ENCODE peak calls at places on chromosome 20, in five cellular contexts. Z, V, L, R and H are unnamed samples.
A peak's percentile ranks its signal among the peaks of the same experiment; 100 is the strongest.

GRCh38 chr20:51579137-51579536 is 36.6 kb upstream of the NFATC2 start:
- DNase-seq in R (peak; percentile 58), V (no peak), Z (no peak), L (no peak), H (no peak)

GRCh38 chr20:63699466-63700198 is 3.2 kb downstream of the TNFRSF6B start:
- DNase-seq in R (no peak), V (no peak), L (no peak), Z (peak; percentile 12), H (no peak)

GRCh38 chr20:33433465-33433864 is 10.1 kb downstream of the SNTA1 start:
- DNase-seq in L (no peak), Z (peak; percentile 73), V (peak; percentile 91), R (no peak), H (no peak)

GRCh38 chr20:63138855-63139341 is 77.0 kb downstream of the YTHDF1 start:
- DNase-seq in Z (no peak), V (no peak), L (peak; percentile 59), R (no peak), H (no peak)

GRCh38 chr20:51801220-51801991 is 915 bp downstream of the SALL4 start:
- DNase-seq in V (no peak), L (no peak), R (no peak), Z (no peak), H (no peak)

GRCh38 chr20:19291818-19292132 is 79.3 kb downstream of the SLC24A3 start:
- DNase-seq in L (no peak), R (no peak), Z (no peak), V (no peak), H (no peak)

GRCh38 chr20:40305303-40305702 is 383.7 kb downstream of the MAFB start:
- DNase-seq in Z (no peak), V (no peak), L (no peak), R (no peak), H (no peak)

GRCh38 chr20:44253528-44253927 is 6.4 kb downstream of the GDAP1L1 start:
- DNase-seq in R (no peak), V (no peak), Z (no peak), L (no peak), H (peak; percentile 3)

GRCh38 chr20:7159903-7160302 is 392.4 kb downstream of the BMP2 start:
- DNase-seq in R (no peak), Z (no peak), V (no peak), L (peak; percentile 74), H (no peak)

GRCh38 chr20:44714701-44715494 is at the start of gene CCN5:
- DNase-seq in V (peak; percentile 92), R (peak; percentile 64), L (peak; percentile 82), Z (peak; percentile 87), H (peak; percentile 66)

GRCh38 chr20:61941721-61942405 is 123.8 kb downstream of the TAF4 start:
- DNase-seq in L (no peak), Z (no peak), V (no peak), R (no peak), H (no peak)

GRCh38 chr20:40960521-40960956 is 68.1 kb upstream of the TOP1 start:
- DNase-seq in L (no peak), Z (no peak), R (no peak), V (no peak), H (no peak)

GRCh38 chr20:44336086-44336485 is 757 bp upstream of the R3HDML start:
- DNase-seq in Z (no peak), V (no peak), L (no peak), R (no peak), H (no peak)

GRCh38 chr20:57291003-57291402 is 24.6 kb upstream of the BMP7 start:
- DNase-seq in L (no peak), V (no peak), Z (no peak), R (no peak), H (no peak)

GRCh38 chr20:47888351-47888750 is 103.1 kb upstream of the SULF2 start:
- DNase-seq in L (no peak), V (no peak), Z (no peak), R (no peak), H (no peak)

GRCh38 chr20:51715028-51715872 is 52.9 kb downstream of the ATP9A start:
- DNase-seq in V (no peak), R (no peak), Z (no peak), L (no peak), H (no peak)

GRCh38 chr20:44886276-44886671 is 769 bp downstream of the YWHAB start:
- DNase-seq in L (no peak), R (no peak), V (peak; percentile 22), Z (no peak), H (no peak)

GRCh38 chr20:64102647-64103354 is 4.6 kb downstream of the NPBWR2 start:
- DNase-seq in V (peak; percentile 2), R (no peak), L (no peak), Z (peak; percentile 29), H (no peak)

GRCh38 chr20:50442526-50442925 is 67.7 kb upstream of the PTPN1 start:
- DNase-seq in Z (no peak), V (no peak), L (no peak), R (no peak), H (no peak)

GRCh38 chr20:33162753-33163152 is 5.2 kb upstream of the BPIFA2 start:
- DNase-seq in L (no peak), Z (no peak), R (no peak), V (no peak), H (no peak)

GRCh38 chr20:61791995-61792394 is 273.7 kb downstream of the TAF4 start:
- DNase-seq in Z (no peak), V (no peak), R (no peak), L (no peak), H (no peak)

GRCh38 chr20:24816431-24816830 is 132.6 kb upstream of the CST7 start:
- DNase-seq in V (no peak), R (no peak), L (no peak), Z (no peak), H (no peak)

GRCh38 chr20:2386516-2387179 is 5.9 kb downstream of the TGM6 start:
- DNase-seq in V (no peak), Z (no peak), R (peak; percentile 38), L (peak; percentile 93), H (no peak)

GRCh38 chr20:34397096-34397495 is 34.0 kb downstream of the ITCH start:
- DNase-seq in V (no peak), Z (no peak), R (peak; percentile 24), L (peak; percentile 14), H (no peak)

GRCh38 chr20:59776626-59777320 is 156.7 kb downstream of the SYCP2 start:
- DNase-seq in V (no peak), Z (no peak), R (no peak), L (no peak), H (no peak)

GRCh38 chr20:56362833-56363413 is 4.1 kb downstream of the FAM210B start:
- DNase-seq in Z (no peak), L (no peak), R (peak; percentile 16), V (peak; percentile 79), H (no peak)

GRCh38 chr20:25484224-25484846 is 76.9 kb downstream of the GINS1 start:
- DNase-seq in Z (no peak), V (no peak), L (peak; percentile 67), R (no peak), H (no peak)

GRCh38 chr20:61045876-61046585 is 206.0 kb upstream of the CDH4 start:
- DNase-seq in L (no peak), V (no peak), R (no peak), Z (no peak), H (no peak)

GRCh38 chr20:51434556-51435256 is 107.8 kb downstream of the NFATC2 start:
- DNase-seq in R (peak; percentile 91), V (no peak), Z (no peak), L (peak; percentile 76), H (no peak)

GRCh38 chr20:61629361-61630239 is 377.5 kb downstream of the CDH4 start:
- DNase-seq in V (no peak), R (no peak), L (no peak), Z (no peak), H (no peak)

GRCh38 chr20:16528078-16528477 is 45.2 kb downstream of the KIF16B start:
- DNase-seq in R (peak; percentile 96), V (peak; percentile 88), L (peak; percentile 92), Z (peak; percentile 81), H (peak; percentile 94)

GRCh38 chr20:35871311-35871771 is 83.0 kb downstream of the SCAND1 start:
- DNase-seq in V (peak; percentile 62), Z (peak; percentile 17), L (peak; percentile 51), R (peak; percentile 51), H (peak; percentile 10)

GRCh38 chr20:35866446-35867202 is 87.7 kb downstream of the SCAND1 start:
- DNase-seq in L (no peak), V (no peak), Z (no peak), R (peak; percentile 81), H (no peak)

GRCh38 chr20:35870541-35871307 is 83.6 kb downstream of the SCAND1 start:
- DNase-seq in Z (no peak), R (no peak), V (no peak), L (no peak), H (no peak)
- H3K27ac ChIP-seq in Z (no peak overlapping the region), R (peak overlapping the region; percentile 72), V (peak overlapping the region; percentile 62), L (peak overlapping the region; percentile 77), H (no peak overlapping the region)

DNA sequence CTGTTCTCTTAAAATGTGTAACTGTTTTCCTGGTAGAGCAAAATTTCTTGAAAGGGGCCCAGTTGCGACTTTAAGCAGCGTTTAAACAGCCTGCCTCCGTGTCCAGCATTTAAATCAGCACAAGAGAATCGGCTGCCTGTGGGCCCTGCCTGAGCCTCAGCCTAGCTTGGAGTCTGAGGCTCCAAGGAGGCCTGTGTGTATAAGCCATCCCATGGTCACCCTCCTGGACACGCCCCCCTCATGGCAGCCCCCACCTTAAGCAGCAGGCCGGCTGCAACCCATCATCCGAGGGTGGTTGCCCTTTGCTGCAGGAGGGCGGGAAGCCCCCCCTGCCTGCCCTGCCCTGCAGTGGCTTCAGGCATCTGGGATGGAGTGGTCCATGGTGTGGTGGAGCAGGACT is 18.9 kb downstream of the SDCBP2 start:
- DNase-seq in Z (no peak), R (no peak), V (no peak), L (no peak), H (no peak)
- H3K27ac ChIP-seq in Z (no peak overlapping the region), R (no peak overlapping the region), V (no peak overlapping the region), L (no peak overlapping the region), H (no peak overlapping the region)

DNA sequence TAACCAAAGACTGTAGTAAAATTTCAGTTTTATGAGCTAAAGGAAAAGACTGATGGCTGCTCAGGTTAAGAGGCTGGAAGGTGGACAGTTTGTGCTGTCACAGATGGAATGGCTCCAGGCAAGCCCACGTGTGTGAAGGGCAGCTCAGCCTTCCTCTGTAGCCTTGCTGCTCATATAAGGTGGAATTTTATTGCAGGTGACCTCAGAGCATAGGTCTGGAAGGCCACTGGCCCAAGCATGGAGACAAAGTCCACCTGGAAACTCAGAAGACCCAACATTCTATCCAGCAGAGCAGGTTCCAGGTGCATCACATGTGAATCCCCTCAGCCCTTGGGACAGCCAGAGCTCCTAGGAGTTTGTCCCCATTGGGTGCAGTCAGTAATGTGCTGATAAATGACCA is 53.7 kb downstream of the KAT14 start:
- DNase-seq in R (no peak), V (no peak), L (no peak), Z (no peak), H (no peak)
- H3K27ac ChIP-seq in R (no peak overlapping the region), V (no peak overlapping the region), L (peak overlapping the region; percentile 73), Z (no peak overlapping the region), H (no peak overlapping the region)

GRCh38 chr20:36849333-36850065 is 26.4 kb upstream of the TLDC2 start:
- DNase-seq in V (no peak), Z (no peak), L (no peak), R (no peak), H (no peak)

GRCh38 chr20:36847009-36847709 is 28.8 kb upstream of the TLDC2 start:
- DNase-seq in V (peak; percentile 91), Z (no peak), L (peak; percentile 80), R (peak; percentile 83), H (no peak)

GRCh38 chr20:36848078-36848660 is 27.8 kb upstream of the TLDC2 start:
- DNase-seq in R (peak; percentile 97), Z (no peak), L (no peak), V (peak; percentile 56), H (no peak)

GRCh38 chr20:36847710-36848040 is 28.3 kb upstream of the TLDC2 start:
- DNase-seq in Z (no peak), L (no peak), V (no peak), R (peak; percentile 41), H (no peak)

GRCh38 chr20:36848677-36849076 is 27.3 kb upstream of the TLDC2 start:
- DNase-seq in L (no peak), R (no peak), Z (no peak), V (no peak), H (no peak)
- H3K27ac ChIP-seq in L (no peak overlapping the region), R (peak overlapping the region; percentile 97), Z (no peak overlapping the region), V (peak overlapping the region; percentile 82), H (peak overlapping the region; percentile 94)